ENCODE peak calls at places on chromosomes 3 and 15, in nine cellular contexts. Q is retinal pigment epithelial cell, G is bronchial epithelial cell, W is AG09309, H is lower lobe of right lung, J is astrocyte of the spinal cord, C is psoas muscle, Y is uterus, E is AG10803. B is an unnamed sample.

GRCh38 chr3:14451844-14452533 is 49.6 kb downstream of the SLC6A6 start:
- DNase-seq in G (peak; percentile 56), Y (peak; percentile 91), C (peak; percentile 91), W (peak; percentile 73), Q (no peak), H (no peak), J (peak; percentile 88), E (peak; percentile 89), B (peak; percentile 83)

GRCh38 chr15:36622247-36622795 is 42.9 kb downstream of the CDIN1 start:
- DNase-seq in J (no peak), W (no peak), C (peak; percentile 55), E (no peak), Q (no peak), G (no peak), Y (no peak), H (no peak), B (no peak)

GRCh38 chr15:98746756-98747155 is 98.4 kb downstream of the IGF1R start:
- DNase-seq in Y (no peak), C (no peak), G (no peak), J (no peak), W (no peak), H (no peak), Q (no peak), E (no peak), B (no peak)

GRCh38 chr3:105850593-105850992 is 18.2 kb downstream of the CBLB start:
- DNase-seq in C (no peak), Y (no peak), Q (no peak), W (no peak), H (no peak), J (no peak), G (no peak), E (no peak), B (no peak)

GRCh38 chr15:31435256-31435781 is 108.7 kb downstream of the KLF13 start:
- DNase-seq in Q (no peak), H (peak; percentile 87), J (peak; percentile 59), Y (peak; percentile 87), G (peak; percentile 62), W (peak; percentile 54), E (peak; percentile 76), C (peak; percentile 91), B (no peak)

GRCh38 chr3:172987268-172987667 is 153.8 kb downstream of the SPATA16 start:
- DNase-seq in E (no peak), Y (no peak), Q (no peak), G (peak; percentile 12), H (no peak), J (no peak), C (no peak), W (no peak), B (no peak)

GRCh38 chr3:192408007-192408655 is 319.2 kb downstream of the FGF12 start:
- DNase-seq in H (no peak), Q (no peak), W (no peak), J (peak; percentile 42), C (peak; percentile 56), G (no peak), E (no peak), Y (no peak), B (no peak)

GRCh38 chr3:159432721-159433300 is 555.8 kb upstream of the IL12A start:
- DNase-seq in Y (no peak), G (peak; percentile 30), J (peak; percentile 51), Q (no peak), W (no peak), H (no peak), C (no peak), E (no peak), B (no peak)

GRCh38 chr3:115659253-115659652 is 35.9 kb downstream of the GAP43 start:
- DNase-seq in W (no peak), Q (no peak), E (no peak), Y (no peak), J (no peak), G (no peak), C (no peak), H (no peak), B (no peak)

GRCh38 chr3:150268426-150269321 is 139.4 kb upstream of the TSC22D2 start:
- DNase-seq in G (peak; percentile 66), E (no peak), H (no peak), Y (no peak), W (no peak), Q (no peak), J (no peak), C (no peak), B (no peak)

GRCh38 chr15:59300618-59301139 is 72.0 kb downstream of the MYO1E start:
- DNase-seq in E (no peak), Y (peak; percentile 43), J (no peak), H (no peak), C (peak; percentile 71), Q (no peak), W (no peak), G (no peak), B (no peak)

GRCh38 chr15:36777941-36778340 is 198.5 kb downstream of the CDIN1 start:
- DNase-seq in G (no peak), C (no peak), E (peak; percentile 53), J (no peak), W (no peak), H (no peak), Q (no peak), Y (no peak), B (no peak)

GRCh38 chr15:40944510-40945296 is 8.6 kb upstream of the CHAC1 start:
- DNase-seq in G (no peak), Y (no peak), J (no peak), H (no peak), W (no peak), C (peak; percentile 29), E (no peak), Q (no peak), B (no peak)

GRCh38 chr15:66825139-66825538 is 123.1 kb downstream of the SMAD6 start:
- DNase-seq in W (no peak), C (no peak), H (no peak), G (no peak), J (no peak), E (no peak), Y (no peak), Q (no peak), B (no peak)

GRCh38 chr3:52498134-52499054 is 3.3 kb downstream of the STAB1 start:
- DNase-seq in G (no peak), H (peak; percentile 80), C (peak; percentile 73), Y (no peak), Q (no peak), J (peak; percentile 68), W (peak; percentile 82), E (peak; percentile 83), B (no peak)

GRCh38 chr15:60757831-60758570 is 279.1 kb upstream of the ICE2 start:
- DNase-seq in Y (peak; percentile 28), W (no peak), C (no peak), G (no peak), Q (no peak), H (no peak), J (no peak), E (no peak), B (no peak)

DNA sequence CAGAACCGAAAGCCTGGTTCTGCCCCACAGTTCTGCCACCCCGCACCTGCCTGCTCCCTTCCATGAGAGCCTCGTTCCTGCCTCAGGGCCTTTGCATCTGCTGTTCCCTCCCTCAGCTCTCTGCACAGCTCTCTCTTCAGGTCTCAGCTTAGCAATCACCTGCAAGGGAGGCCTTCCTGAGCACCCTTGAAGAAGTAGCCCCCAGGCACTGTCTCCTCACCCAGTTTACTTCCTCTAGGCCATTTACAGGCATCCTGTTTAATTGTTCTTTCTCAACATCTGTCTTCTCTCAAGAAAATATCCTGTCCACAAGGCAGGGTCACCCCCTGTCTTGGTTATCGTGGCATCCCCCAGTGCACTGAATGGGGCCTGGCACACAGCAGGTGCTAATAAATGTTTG is 13.4 kb upstream of the IQSEC1 start:
- DNase-seq in G (no peak), E (no peak), C (no peak), J (no peak), W (no peak), H (no peak), Y (no peak), Q (no peak), B (no peak)
- TF ChIP-seq CTCF in G (no peak), E (no peak), C (no peak), J (no peak), W (no peak), H (no peak), Y (no peak), Q (no peak), B (no peak)

DNA sequence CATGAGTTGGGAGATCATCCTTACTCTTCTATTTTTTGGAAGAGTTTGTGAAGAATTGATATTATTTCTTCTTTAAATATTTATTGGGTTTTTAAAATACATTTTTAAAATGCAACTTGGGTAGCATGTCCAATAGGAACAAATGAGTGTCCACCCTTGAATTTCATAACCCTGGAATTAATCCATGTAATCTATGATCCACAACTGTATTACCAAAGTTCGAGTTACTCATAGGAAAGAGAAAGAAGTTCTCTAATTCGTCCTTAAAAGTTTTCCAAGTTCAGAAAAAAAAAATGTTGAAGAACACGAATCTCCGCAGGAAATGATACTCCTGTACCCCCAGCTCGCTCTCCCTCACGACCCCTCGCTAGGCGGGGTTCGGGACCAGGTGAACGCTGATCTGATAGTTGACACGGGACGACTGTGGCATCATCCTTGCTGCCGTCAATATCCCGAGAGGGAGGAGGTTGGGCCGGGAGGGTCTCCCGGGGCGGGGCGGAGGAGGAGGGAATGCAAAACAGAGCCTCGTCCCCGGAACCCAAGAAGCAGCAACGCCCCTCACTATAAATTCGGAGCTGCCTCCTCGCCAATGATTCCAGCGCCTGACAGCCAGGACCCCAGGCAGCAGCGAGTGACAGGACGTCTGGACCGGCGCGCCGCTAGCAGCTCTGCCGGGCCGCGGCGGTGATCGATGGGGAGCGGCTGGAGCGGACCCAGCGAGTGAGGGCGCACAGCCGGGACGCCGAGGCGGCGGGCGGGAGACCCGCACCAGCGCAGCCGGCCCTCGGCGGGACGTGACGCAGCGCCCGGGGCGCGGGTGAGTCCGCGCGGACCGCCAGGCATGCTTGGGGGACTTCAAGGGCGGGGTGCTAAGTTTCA is at the start of gene AGTR1:
- DNase-seq in C (peak; percentile 91), J (peak; percentile 36), Y (peak; percentile 34), W (no peak), Q (no peak), G (no peak), H (peak; percentile 45), E (peak; percentile 21), B (no peak)
- H3K4me3 ChIP-seq in C (peak within 1 kb of the TSS; percentile 69), J (peak within 1 kb of the TSS; percentile 61), Y (peak within 1 kb of the TSS; percentile 55), W (peak within 1 kb of the TSS; percentile 74), Q (peak within 1 kb of the TSS; percentile 65), G (no peak within 1 kb of the TSS), H (peak within 1 kb of the TSS; percentile 53), E (peak within 1 kb of the TSS; percentile 69), B (peak within 1 kb of the TSS; percentile 53)

GRCh38 chr3:12138044-12138443 is 20.7 kb downstream of the TIMP4 start:
- DNase-seq in E (peak; percentile 26), J (peak; percentile 33), C (no peak), H (no peak), Q (no peak), G (peak; percentile 21), Y (no peak), W (no peak), B (no peak)
- TF ChIP-seq CTCF in E (peak; percentile 50), J (peak; percentile 57), C (peak; percentile 26), H (peak; percentile 32), Q (peak; percentile 52), G (peak; percentile 55), Y (peak; percentile 10), W (peak; percentile 55), B (peak; percentile 67)

DNA sequence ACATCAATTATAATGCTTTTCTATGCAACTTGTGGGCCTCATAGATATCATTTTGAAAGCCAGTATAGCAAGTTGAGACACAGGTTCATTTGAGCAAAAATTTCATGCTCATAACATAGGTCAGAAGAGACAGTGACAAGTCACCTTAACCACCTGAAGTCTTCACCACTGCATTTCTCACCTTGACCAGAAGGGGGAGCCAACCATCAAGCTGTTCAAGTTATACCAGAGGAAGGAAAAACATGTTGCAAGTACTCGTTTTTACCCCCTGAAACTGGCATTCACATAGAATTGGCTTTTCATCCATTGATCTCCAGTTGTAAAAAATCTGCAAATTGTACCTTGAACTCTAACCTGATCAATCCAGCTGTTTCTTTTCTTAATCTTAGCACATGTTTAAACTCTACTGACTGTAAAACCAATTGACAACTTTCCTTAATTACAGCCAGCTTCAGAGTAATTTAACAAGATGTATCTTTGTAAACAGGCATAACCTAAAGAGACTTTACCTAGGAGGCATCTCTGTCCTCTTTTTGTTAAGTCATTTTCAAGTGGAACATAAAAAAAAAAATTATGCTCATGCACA is 1.4 kb downstream of the LMOD3 start:
- DNase-seq in Q (peak; percentile 37), J (peak; percentile 76), G (peak; percentile 85), E (peak; percentile 63), C (no peak), H (no peak), Y (peak; percentile 72), W (no peak), B (peak; percentile 47)
- H3K4me3 ChIP-seq in Q (no peak overlapping the region), J (no peak overlapping the region), G (no peak overlapping the region), E (no peak overlapping the region), C (peak overlapping the region; percentile 65), H (no peak overlapping the region), Y (no peak overlapping the region), W (no peak overlapping the region), B (no peak overlapping the region)

B was measured in epithelial cell of proximal tubule.